ENCODE peak calls at places on chromosome 2, in five cellular contexts. One of them, this sample, is unnamed.

GRCh38 chr2:191115391-191115790 is 35.4 kb downstream of the STAT4 start:
- DNase-seq in cardiac muscle cell: no peak
- DNase-seq in lung: no peak
- DNase-seq in heart right ventricle: no peak
- DNase-seq in thyroid gland: no peak
- DNase-seq in this sample: no peak

GRCh38 chr2:187586091-187586632 is 31.9 kb upstream of the TFPI start:
- DNase-seq in cardiac muscle cell: no peak
- DNase-seq in heart right ventricle: no peak
- DNase-seq in thyroid gland: no peak
- DNase-seq in lung: no peak
- DNase-seq in this sample: no peak

GRCh38 chr2:230666885-230667712 is 45.5 kb upstream of the CAB39 start:
- DNase-seq in cardiac muscle cell: no peak
- DNase-seq in heart right ventricle: peak
- DNase-seq in thyroid gland: no peak
- DNase-seq in lung: no peak
- DNase-seq in this sample: no peak

GRCh38 chr2:230797515-230798495 is 66.9 kb upstream of the ITM2C start:
- DNase-seq in cardiac muscle cell: no peak
- DNase-seq in lung: no peak
- DNase-seq in thyroid gland: no peak
- DNase-seq in heart right ventricle: peak
- DNase-seq in this sample: no peak

GRCh38 chr2:1697601-1698000 is 46.7 kb downstream of the PXDN start:
- DNase-seq in cardiac muscle cell: no peak
- DNase-seq in heart right ventricle: no peak
- DNase-seq in lung: no peak
- DNase-seq in thyroid gland: no peak
- DNase-seq in this sample: no peak

GRCh38 chr2:207549145-207549544 is 19.4 kb downstream of the CREB1 start:
- DNase-seq in lung: no peak
- DNase-seq in cardiac muscle cell: peak
- DNase-seq in heart right ventricle: no peak
- DNase-seq in thyroid gland: no peak
- DNase-seq in this sample: no peak

GRCh38 chr2:1884933-1885580 is 140.7 kb upstream of the PXDN start:
- DNase-seq in heart right ventricle: peak
- DNase-seq in lung: no peak
- DNase-seq in cardiac muscle cell: no peak
- DNase-seq in thyroid gland: no peak
- DNase-seq in this sample: no peak

GRCh38 chr2:201404699-201405275 is 46.5 kb downstream of the TRAK2 start:
- DNase-seq in lung: no peak
- DNase-seq in heart right ventricle: no peak
- DNase-seq in thyroid gland: no peak
- DNase-seq in cardiac muscle cell: peak
- DNase-seq in this sample: no peak

GRCh38 chr2:226583715-226584114 is 215.9 kb downstream of the IRS1 start:
- DNase-seq in thyroid gland: peak
- DNase-seq in cardiac muscle cell: no peak
- DNase-seq in lung: no peak
- DNase-seq in heart right ventricle: no peak
- DNase-seq in this sample: peak

GRCh38 chr2:61620244-61621159 is 82.3 kb upstream of the XPO1 start:
- DNase-seq in heart right ventricle: no peak
- DNase-seq in thyroid gland: no peak
- DNase-seq in cardiac muscle cell: no peak
- DNase-seq in lung: no peak
- DNase-seq in this sample: peak

GRCh38 chr2:23009545-23010149 is 375.3 kb upstream of the KLHL29 start:
- DNase-seq in cardiac muscle cell: no peak
- DNase-seq in heart right ventricle: peak
- DNase-seq in thyroid gland: peak
- DNase-seq in lung: peak
- DNase-seq in this sample: peak

GRCh38 chr2:58137856-58138255 is 91.2 kb downstream of the VRK2 start:
- DNase-seq in lung: no peak
- DNase-seq in thyroid gland: no peak
- DNase-seq in heart right ventricle: peak
- DNase-seq in cardiac muscle cell: peak
- DNase-seq in this sample: no peak

GRCh38 chr2:15949551-15949950 is 9.2 kb downstream of the MYCN start:
- DNase-seq in cardiac muscle cell: no peak
- DNase-seq in lung: no peak
- DNase-seq in heart right ventricle: no peak
- DNase-seq in thyroid gland: no peak
- DNase-seq in this sample: no peak

GRCh38 chr2:74010087-74010541 is 25.4 kb downstream of the TET3 start:
- DNase-seq in lung: peak
- DNase-seq in heart right ventricle: peak
- DNase-seq in cardiac muscle cell: no peak
- DNase-seq in thyroid gland: peak
- DNase-seq in this sample: peak

GRCh38 chr2:11097038-11097720 is 58.1 kb upstream of the SLC66A3 start:
- DNase-seq in lung: no peak
- DNase-seq in heart right ventricle: no peak
- DNase-seq in cardiac muscle cell: no peak
- DNase-seq in thyroid gland: peak
- DNase-seq in this sample: no peak

GRCh38 chr2:39464867-39465266 is 27.8 kb upstream of the MAP4K3 start:
- DNase-seq in cardiac muscle cell: no peak
- DNase-seq in heart right ventricle: no peak
- DNase-seq in thyroid gland: no peak
- DNase-seq in lung: no peak
- DNase-seq in this sample: no peak

GRCh38 chr2:164841719-164842623 is at the start of gene COBLL1:
- DNase-seq in thyroid gland: peak
- DNase-seq in lung: peak
- DNase-seq in cardiac muscle cell: peak
- DNase-seq in heart right ventricle: peak
- DNase-seq in this sample: peak

GRCh38 chr2:237440819-237441281 is 26.9 kb upstream of the COL6A3 start:
- DNase-seq in lung: no peak
- DNase-seq in thyroid gland: no peak
- DNase-seq in cardiac muscle cell: no peak
- DNase-seq in heart right ventricle: no peak
- DNase-seq in this sample: no peak

GRCh38 chr2:45394216-45394615 is 216.9 kb downstream of the SRBD1 start:
- DNase-seq in lung: no peak
- DNase-seq in thyroid gland: no peak
- DNase-seq in heart right ventricle: no peak
- DNase-seq in cardiac muscle cell: no peak
- DNase-seq in this sample: no peak

GRCh38 chr2:3651686-3652516 is 6.1 kb upstream of the ALLC start:
- DNase-seq in thyroid gland: peak
- DNase-seq in cardiac muscle cell: peak
- DNase-seq in lung: peak
- DNase-seq in heart right ventricle: peak
- DNase-seq in this sample: peak

GRCh38 chr2:9744256-9745004 is 98.8 kb upstream of the TAF1B start:
- DNase-seq in heart right ventricle: no peak
- DNase-seq in cardiac muscle cell: no peak
- DNase-seq in thyroid gland: no peak
- DNase-seq in lung: no peak
- DNase-seq in this sample: no peak

GRCh38 chr2:120709608-120710041 is 26.0 kb upstream of the GLI2 start:
- DNase-seq in lung: no peak
- DNase-seq in thyroid gland: no peak
- DNase-seq in cardiac muscle cell: no peak
- DNase-seq in heart right ventricle: no peak
- DNase-seq in this sample: no peak

GRCh38 chr2:46245869-46246268 is 51.3 kb upstream of the EPAS1 start:
- DNase-seq in lung: no peak
- DNase-seq in thyroid gland: no peak
- DNase-seq in cardiac muscle cell: no peak
- DNase-seq in heart right ventricle: no peak
- DNase-seq in this sample: no peak

GRCh38 chr2:11343626-11344341 is 652 bp downstream of the ROCK2 start:
- DNase-seq in thyroid gland: peak
- DNase-seq in heart right ventricle: peak
- DNase-seq in cardiac muscle cell: peak
- DNase-seq in lung: peak
- DNase-seq in this sample: peak

GRCh38 chr2:29225814-29226213 is 110.6 kb downstream of the CLIP4 start:
- DNase-seq in thyroid gland: no peak
- DNase-seq in heart right ventricle: no peak
- DNase-seq in cardiac muscle cell: no peak
- DNase-seq in lung: no peak
- DNase-seq in this sample: no peak

GRCh38 chr2:220434365-220434764 is 806.9 kb downstream of the SLC4A3 start:
- DNase-seq in thyroid gland: no peak
- DNase-seq in lung: no peak
- DNase-seq in heart right ventricle: no peak
- DNase-seq in cardiac muscle cell: no peak
- DNase-seq in this sample: no peak

GRCh38 chr2:183248866-183249567 is 124.8 kb downstream of the NUP35 start:
- DNase-seq in cardiac muscle cell: peak
- DNase-seq in lung: no peak
- DNase-seq in thyroid gland: no peak
- DNase-seq in heart right ventricle: no peak
- DNase-seq in this sample: no peak

GRCh38 chr2:170715062-170715931 is at the start of gene SP5:
- DNase-seq in heart right ventricle: peak
- DNase-seq in cardiac muscle cell: peak
- DNase-seq in lung: peak
- DNase-seq in thyroid gland: peak
- DNase-seq in this sample: no peak

GRCh38 chr2:170715932-170716777 is 1.0 kb downstream of the SP5 start:
- DNase-seq in thyroid gland: peak
- DNase-seq in cardiac muscle cell: no peak
- DNase-seq in lung: no peak
- DNase-seq in heart right ventricle: no peak
- DNase-seq in this sample: no peak

GRCh38 chr2:170717991-170718589 is 3.0 kb downstream of the SP5 start:
- DNase-seq in cardiac muscle cell: no peak
- DNase-seq in lung: no peak
- DNase-seq in heart right ventricle: no peak
- DNase-seq in thyroid gland: no peak
- DNase-seq in this sample: no peak

GRCh38 chr2:170717599-170717963 is 2.4 kb downstream of the SP5 start:
- DNase-seq in heart right ventricle: no peak
- DNase-seq in cardiac muscle cell: no peak
- DNase-seq in lung: no peak
- DNase-seq in thyroid gland: no peak
- DNase-seq in this sample: no peak

GRCh38 chr2:170716851-170717598 is 1.9 kb downstream of the SP5 start:
- DNase-seq in heart right ventricle: no peak
- DNase-seq in lung: peak
- DNase-seq in thyroid gland: peak
- DNase-seq in cardiac muscle cell: peak
- DNase-seq in this sample: peak
- H3K4me3 ChIP-seq in heart right ventricle: no peak
- H3K4me3 ChIP-seq in lung: no peak
- H3K4me3 ChIP-seq in thyroid gland: no peak
- H3K4me3 ChIP-seq in cardiac muscle cell: peak
- H3K4me3 ChIP-seq in this sample: peak

DNA sequence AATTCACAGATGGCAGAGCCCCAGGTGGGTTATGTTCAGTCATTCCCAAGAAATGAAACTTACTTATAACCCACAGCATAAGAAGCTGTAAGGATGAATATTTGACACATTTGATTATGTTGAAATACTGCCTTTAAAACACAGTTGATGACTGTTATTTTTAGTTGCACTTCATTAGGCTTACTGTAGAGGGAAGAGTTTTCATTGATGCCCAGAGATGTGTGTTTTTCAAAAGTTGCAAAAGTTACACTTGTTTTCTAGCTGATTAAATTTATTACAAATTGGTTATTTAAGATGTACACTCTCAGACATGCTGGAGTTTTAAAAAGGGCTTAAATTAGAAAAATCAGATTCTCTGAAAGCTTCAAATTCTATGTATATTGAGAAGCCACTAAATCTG is 506.1 kb downstream of the PARD3B start:
- DNase-seq in thyroid gland: no peak
- DNase-seq in heart right ventricle: no peak
- DNase-seq in cardiac muscle cell: no peak
- DNase-seq in lung: no peak
- DNase-seq in this sample: no peak
- H3K27ac ChIP-seq in thyroid gland: no peak
- H3K27ac ChIP-seq in heart right ventricle: no peak
- H3K27ac ChIP-seq in cardiac muscle cell: no peak
- H3K27ac ChIP-seq in lung: no peak
- H3K27ac ChIP-seq in this sample: no peak

DNA sequence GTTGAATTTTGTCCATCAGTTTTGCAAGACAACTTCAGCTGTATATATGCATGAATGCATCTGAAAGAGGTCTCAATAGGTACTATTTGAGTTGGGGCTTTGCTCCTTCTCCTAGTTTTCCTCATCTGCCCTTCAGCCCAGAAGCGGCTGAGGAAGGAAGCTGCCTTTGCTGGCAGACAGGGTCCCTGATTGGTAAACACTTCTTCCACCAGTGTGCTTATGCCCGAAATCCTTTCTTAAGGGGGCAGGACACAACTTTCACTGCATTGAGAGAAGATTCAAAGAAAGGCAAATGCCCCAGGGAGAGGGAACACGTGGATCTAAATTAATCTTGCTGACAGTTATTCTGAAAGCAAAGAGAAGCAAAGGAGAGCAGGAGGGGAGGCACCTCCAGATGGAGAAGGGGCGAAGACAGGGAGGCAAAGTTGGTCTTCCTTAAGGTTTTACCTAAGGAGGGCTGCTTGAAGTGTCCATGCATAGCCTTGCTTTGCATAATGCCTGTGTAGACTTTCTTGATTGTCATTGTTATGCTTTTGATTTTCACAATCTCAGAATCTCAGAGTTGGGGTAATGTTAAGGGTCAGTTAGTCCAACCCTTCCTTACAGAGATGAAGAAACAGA is 92.2 kb upstream of the EFEMP1 start:
- DNase-seq in cardiac muscle cell: peak
- DNase-seq in thyroid gland: no peak
- DNase-seq in heart right ventricle: no peak
- DNase-seq in lung: no peak
- DNase-seq in this sample: no peak
- H3K4me3 ChIP-seq in cardiac muscle cell: no peak
- H3K4me3 ChIP-seq in thyroid gland: no peak
- H3K4me3 ChIP-seq in heart right ventricle: no peak
- H3K4me3 ChIP-seq in lung: no peak
- H3K4me3 ChIP-seq in this sample: no peak

DNA sequence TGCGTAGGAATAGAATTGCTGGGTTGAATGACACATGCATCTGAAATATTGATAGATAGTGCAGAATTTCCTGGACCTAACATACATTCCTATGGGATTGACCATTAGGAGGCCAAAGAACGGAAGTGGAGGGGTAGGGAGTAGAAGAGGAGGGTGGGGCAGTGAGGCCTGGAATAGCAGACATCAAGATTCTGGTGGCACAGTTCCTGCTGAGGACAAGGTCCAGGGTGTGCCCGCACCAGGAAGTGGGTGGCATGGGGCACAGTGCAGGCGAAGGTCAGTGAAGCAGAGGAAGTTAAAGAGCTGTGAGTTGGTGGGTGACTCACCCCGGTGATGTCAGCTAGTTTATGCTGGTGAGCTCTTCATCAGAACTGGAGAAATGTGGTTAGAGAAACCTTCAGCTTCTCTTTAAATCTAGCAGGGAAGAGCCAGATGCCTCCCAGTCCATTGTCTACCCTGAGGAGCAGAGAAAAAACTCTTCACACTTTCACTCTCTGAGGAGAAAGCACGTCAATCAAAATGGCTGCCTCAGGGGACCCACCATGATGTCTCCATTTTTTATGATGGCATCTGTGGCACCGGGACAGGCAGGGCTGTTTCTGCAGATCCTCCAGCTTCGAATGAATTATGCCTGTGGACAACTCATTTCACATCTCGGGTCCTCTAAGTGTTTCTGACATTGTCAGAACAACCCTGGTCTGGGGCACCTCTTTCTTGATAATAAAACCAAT is 55.9 kb upstream of the CTLA4 start:
- DNase-seq in heart right ventricle: peak
- DNase-seq in lung: peak
- DNase-seq in cardiac muscle cell: no peak
- DNase-seq in thyroid gland: peak
- DNase-seq in this sample: peak
- H3K27ac ChIP-seq in heart right ventricle: peak
- H3K27ac ChIP-seq in lung: no peak
- H3K27ac ChIP-seq in cardiac muscle cell: no peak
- H3K27ac ChIP-seq in thyroid gland: no peak
- H3K27ac ChIP-seq in this sample: no peak

This sample was measured in Peyer's patch.